ENCODE peak calls at places on chromosomes 13 and 19, in six cellular contexts. One of them, this sample, is unnamed.

GRCh38 chr19:18617562-18617961 is 4.9 kb downstream of the TMEM59L start:
- DNase-seq in fibroblast of pulmonary artery: no peak
- DNase-seq in lower lobe of right lung: no peak
- DNase-seq in brain microvascular endothelial cell: no peak
- DNase-seq in bronchial epithelial cell: no peak
- DNase-seq in cardiac fibroblast: no peak
- DNase-seq in this sample: no peak

GRCh38 chr19:16435999-16436650 is 35.6 kb downstream of the EPS15L1 start:
- DNase-seq in fibroblast of pulmonary artery: peak
- DNase-seq in lower lobe of right lung: no peak
- DNase-seq in brain microvascular endothelial cell: no peak
- DNase-seq in bronchial epithelial cell: no peak
- DNase-seq in cardiac fibroblast: peak
- DNase-seq in this sample: peak

GRCh38 chr19:33197591-33198000 is 3.5 kb downstream of the LRP3 start:
- DNase-seq in fibroblast of pulmonary artery: no peak
- DNase-seq in lower lobe of right lung: no peak
- DNase-seq in brain microvascular endothelial cell: no peak
- DNase-seq in bronchial epithelial cell: no peak
- DNase-seq in cardiac fibroblast: no peak
- DNase-seq in this sample: no peak

GRCh38 chr19:52190679-52191293 is 934 bp downstream of the PPP2R1A start:
- DNase-seq in fibroblast of pulmonary artery: peak
- DNase-seq in lower lobe of right lung: peak
- DNase-seq in brain microvascular endothelial cell: peak
- DNase-seq in bronchial epithelial cell: peak
- DNase-seq in cardiac fibroblast: peak
- DNase-seq in this sample: peak

GRCh38 chr19:41263042-41263849 is 926 bp upstream of the HNRNPUL1 start:
- DNase-seq in fibroblast of pulmonary artery: peak
- DNase-seq in lower lobe of right lung: peak
- DNase-seq in brain microvascular endothelial cell: peak
- DNase-seq in bronchial epithelial cell: peak
- DNase-seq in cardiac fibroblast: peak
- DNase-seq in this sample: peak

GRCh38 chr13:39232401-39232980 is 194.2 kb downstream of the NHLRC3 start:
- DNase-seq in fibroblast of pulmonary artery: no peak
- DNase-seq in lower lobe of right lung: no peak
- DNase-seq in brain microvascular endothelial cell: no peak
- DNase-seq in bronchial epithelial cell: no peak
- DNase-seq in cardiac fibroblast: no peak
- DNase-seq in this sample: no peak

GRCh38 chr13:21014139-21014665 is 47.2 kb downstream of the LATS2 start:
- DNase-seq in fibroblast of pulmonary artery: no peak
- DNase-seq in lower lobe of right lung: no peak
- DNase-seq in brain microvascular endothelial cell: no peak
- DNase-seq in bronchial epithelial cell: no peak
- DNase-seq in cardiac fibroblast: no peak
- DNase-seq in this sample: no peak

GRCh38 chr19:49844138-49844740 is 6.7 kb upstream of the PTOV1 start:
- DNase-seq in fibroblast of pulmonary artery: no peak
- DNase-seq in lower lobe of right lung: no peak
- DNase-seq in brain microvascular endothelial cell: no peak
- DNase-seq in bronchial epithelial cell: no peak
- DNase-seq in cardiac fibroblast: no peak
- DNase-seq in this sample: no peak

GRCh38 chr13:77016241-77016812 is 10.6 kb downstream of the FBXL3 start:
- DNase-seq in fibroblast of pulmonary artery: no peak
- DNase-seq in lower lobe of right lung: no peak
- DNase-seq in brain microvascular endothelial cell: no peak
- DNase-seq in bronchial epithelial cell: no peak
- DNase-seq in cardiac fibroblast: no peak
- DNase-seq in this sample: no peak

GRCh38 chr19:29620931-29621351 is 14.9 kb downstream of the POP4 start:
- DNase-seq in fibroblast of pulmonary artery: no peak
- DNase-seq in lower lobe of right lung: peak
- DNase-seq in brain microvascular endothelial cell: no peak
- DNase-seq in bronchial epithelial cell: no peak
- DNase-seq in cardiac fibroblast: no peak
- DNase-seq in this sample: peak

GRCh38 chr13:80339841-80340642 is 884 bp downstream of the SPRY2 start:
- DNase-seq in fibroblast of pulmonary artery: peak
- DNase-seq in lower lobe of right lung: peak
- DNase-seq in brain microvascular endothelial cell: peak
- DNase-seq in bronchial epithelial cell: no peak
- DNase-seq in cardiac fibroblast: peak
- DNase-seq in this sample: peak

GRCh38 chr13:30172593-30173300 is 134.6 kb downstream of the KATNAL1 start:
- DNase-seq in fibroblast of pulmonary artery: no peak
- DNase-seq in lower lobe of right lung: no peak
- DNase-seq in brain microvascular endothelial cell: no peak
- DNase-seq in bronchial epithelial cell: no peak
- DNase-seq in cardiac fibroblast: no peak
- DNase-seq in this sample: no peak

GRCh38 chr13:106521101-106521799 is 14.2 kb downstream of the EFNB2 start:
- DNase-seq in fibroblast of pulmonary artery: no peak
- DNase-seq in lower lobe of right lung: no peak
- DNase-seq in brain microvascular endothelial cell: no peak
- DNase-seq in bronchial epithelial cell: peak
- DNase-seq in cardiac fibroblast: no peak
- DNase-seq in this sample: no peak

GRCh38 chr19:9054768-9055167 is 32.1 kb upstream of the OR1M1 start:
- DNase-seq in fibroblast of pulmonary artery: no peak
- DNase-seq in lower lobe of right lung: no peak
- DNase-seq in brain microvascular endothelial cell: no peak
- DNase-seq in bronchial epithelial cell: peak
- DNase-seq in cardiac fibroblast: no peak
- DNase-seq in this sample: no peak

GRCh38 chr19:29532956-29533355 is 7.2 kb downstream of the VSTM2B start:
- DNase-seq in fibroblast of pulmonary artery: no peak
- DNase-seq in lower lobe of right lung: no peak
- DNase-seq in brain microvascular endothelial cell: no peak
- DNase-seq in bronchial epithelial cell: no peak
- DNase-seq in cardiac fibroblast: no peak
- DNase-seq in this sample: no peak

GRCh38 chr19:771332-771785 is 20.4 kb downstream of the MISP start:
- DNase-seq in fibroblast of pulmonary artery: peak
- DNase-seq in lower lobe of right lung: no peak
- DNase-seq in brain microvascular endothelial cell: peak
- DNase-seq in bronchial epithelial cell: peak
- DNase-seq in cardiac fibroblast: peak
- DNase-seq in this sample: peak

GRCh38 chr13:104769520-104769919 is 1703.3 kb upstream of the SLC10A2 start:
- DNase-seq in fibroblast of pulmonary artery: no peak
- DNase-seq in lower lobe of right lung: no peak
- DNase-seq in brain microvascular endothelial cell: no peak
- DNase-seq in bronchial epithelial cell: no peak
- DNase-seq in cardiac fibroblast: no peak
- DNase-seq in this sample: no peak

GRCh38 chr13:89470901-89471300 is 1799.7 kb downstream of the SLITRK5 start:
- DNase-seq in fibroblast of pulmonary artery: no peak
- DNase-seq in lower lobe of right lung: no peak
- DNase-seq in brain microvascular endothelial cell: no peak
- DNase-seq in bronchial epithelial cell: no peak
- DNase-seq in cardiac fibroblast: no peak
- DNase-seq in this sample: no peak

GRCh38 chr13:105796081-105796480 is 739.4 kb downstream of the EFNB2 start:
- DNase-seq in fibroblast of pulmonary artery: no peak
- DNase-seq in lower lobe of right lung: no peak
- DNase-seq in brain microvascular endothelial cell: no peak
- DNase-seq in bronchial epithelial cell: no peak
- DNase-seq in cardiac fibroblast: no peak
- DNase-seq in this sample: no peak

GRCh38 chr13:107301724-107302374 is 733.9 kb upstream of the ARGLU1 start:
- DNase-seq in fibroblast of pulmonary artery: peak
- DNase-seq in lower lobe of right lung: no peak
- DNase-seq in brain microvascular endothelial cell: no peak
- DNase-seq in bronchial epithelial cell: no peak
- DNase-seq in cardiac fibroblast: peak
- DNase-seq in this sample: peak

GRCh38 chr13:79533781-79534400 is 52.9 kb downstream of the NDFIP2 start:
- DNase-seq in fibroblast of pulmonary artery: peak
- DNase-seq in lower lobe of right lung: no peak
- DNase-seq in brain microvascular endothelial cell: no peak
- DNase-seq in bronchial epithelial cell: no peak
- DNase-seq in cardiac fibroblast: peak
- DNase-seq in this sample: peak

GRCh38 chr19:4636761-4637160 is 2.6 kb upstream of the TNFAIP8L1 start:
- DNase-seq in fibroblast of pulmonary artery: no peak
- DNase-seq in lower lobe of right lung: no peak
- DNase-seq in brain microvascular endothelial cell: no peak
- DNase-seq in bronchial epithelial cell: no peak
- DNase-seq in cardiac fibroblast: no peak
- DNase-seq in this sample: no peak
- H3K4me3 ChIP-seq in fibroblast of pulmonary artery: peak
- H3K4me3 ChIP-seq in lower lobe of right lung: no peak
- H3K4me3 ChIP-seq in brain microvascular endothelial cell: no peak
- H3K4me3 ChIP-seq in bronchial epithelial cell: no peak
- H3K4me3 ChIP-seq in cardiac fibroblast: no peak
- H3K4me3 ChIP-seq in this sample: no peak

DNA sequence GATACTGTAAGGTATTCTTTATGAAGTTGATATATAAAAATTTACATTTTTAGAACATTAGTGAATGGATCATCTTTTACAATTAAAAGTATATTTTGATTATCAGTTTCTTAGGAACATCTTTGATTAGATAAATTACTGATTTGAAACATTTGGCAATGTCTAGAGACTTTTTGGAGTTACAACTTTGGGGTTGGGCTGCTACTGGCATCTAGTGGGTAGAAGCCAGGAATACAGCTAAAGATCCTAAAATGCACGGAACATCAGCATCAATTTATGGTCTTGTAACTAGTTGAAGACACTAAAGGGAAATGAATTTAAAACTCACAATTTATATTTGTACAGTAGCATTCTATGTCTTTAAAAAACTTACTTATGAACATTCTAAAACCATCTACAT is 19.9 kb downstream of the POMP start:
- DNase-seq in fibroblast of pulmonary artery: peak
- DNase-seq in lower lobe of right lung: no peak
- DNase-seq in brain microvascular endothelial cell: no peak
- DNase-seq in bronchial epithelial cell: no peak
- DNase-seq in cardiac fibroblast: no peak
- DNase-seq in this sample: peak
- TF ChIP-seq CTCF in fibroblast of pulmonary artery: peak
- TF ChIP-seq CTCF in lower lobe of right lung: no peak
- TF ChIP-seq CTCF in brain microvascular endothelial cell: peak
- TF ChIP-seq CTCF in bronchial epithelial cell: no peak
- TF ChIP-seq CTCF in cardiac fibroblast: peak
- TF ChIP-seq CTCF in this sample: peak

DNA sequence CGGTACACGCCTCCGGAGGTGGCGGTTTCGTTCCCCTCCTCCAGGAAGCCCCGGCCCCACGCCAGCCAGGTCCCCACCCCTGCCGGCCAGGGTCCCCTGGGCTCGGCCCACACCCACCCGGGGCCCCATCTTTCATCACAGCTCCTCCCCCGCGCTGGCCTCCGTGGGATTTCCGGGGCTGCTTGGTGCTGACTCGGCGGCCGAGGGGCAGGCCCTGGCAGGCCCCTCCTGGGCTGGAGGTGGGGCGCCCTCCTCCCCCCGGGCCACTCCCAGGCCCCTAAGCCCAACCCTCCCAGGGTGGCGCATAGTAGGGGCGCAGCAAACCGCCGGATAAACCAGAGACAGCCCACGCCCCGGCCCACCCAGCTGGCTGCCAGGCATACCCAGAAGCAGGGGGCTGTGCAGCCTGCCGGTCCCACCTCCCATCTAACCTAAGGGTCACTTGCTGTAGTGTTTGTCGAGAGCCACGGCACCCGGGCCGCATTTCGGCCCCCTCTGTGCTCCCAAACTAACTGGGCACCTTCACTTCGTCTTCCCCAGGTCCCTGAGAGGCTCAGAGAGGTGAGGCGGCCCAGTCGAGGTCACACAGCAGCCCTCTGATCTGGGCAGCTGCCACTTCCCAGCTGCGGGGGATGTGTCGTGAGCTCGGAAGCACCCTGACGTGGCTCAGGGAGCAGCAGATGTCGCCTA is 6.6 kb downstream of the ZBTB7A start:
- DNase-seq in fibroblast of pulmonary artery: peak
- DNase-seq in lower lobe of right lung: peak
- DNase-seq in brain microvascular endothelial cell: no peak
- DNase-seq in bronchial epithelial cell: peak
- DNase-seq in cardiac fibroblast: peak
- DNase-seq in this sample: no peak
- H3K4me3 ChIP-seq in fibroblast of pulmonary artery: no peak
- H3K4me3 ChIP-seq in lower lobe of right lung: peak
- H3K4me3 ChIP-seq in brain microvascular endothelial cell: no peak
- H3K4me3 ChIP-seq in bronchial epithelial cell: peak
- H3K4me3 ChIP-seq in cardiac fibroblast: peak
- H3K4me3 ChIP-seq in this sample: no peak

DNA sequence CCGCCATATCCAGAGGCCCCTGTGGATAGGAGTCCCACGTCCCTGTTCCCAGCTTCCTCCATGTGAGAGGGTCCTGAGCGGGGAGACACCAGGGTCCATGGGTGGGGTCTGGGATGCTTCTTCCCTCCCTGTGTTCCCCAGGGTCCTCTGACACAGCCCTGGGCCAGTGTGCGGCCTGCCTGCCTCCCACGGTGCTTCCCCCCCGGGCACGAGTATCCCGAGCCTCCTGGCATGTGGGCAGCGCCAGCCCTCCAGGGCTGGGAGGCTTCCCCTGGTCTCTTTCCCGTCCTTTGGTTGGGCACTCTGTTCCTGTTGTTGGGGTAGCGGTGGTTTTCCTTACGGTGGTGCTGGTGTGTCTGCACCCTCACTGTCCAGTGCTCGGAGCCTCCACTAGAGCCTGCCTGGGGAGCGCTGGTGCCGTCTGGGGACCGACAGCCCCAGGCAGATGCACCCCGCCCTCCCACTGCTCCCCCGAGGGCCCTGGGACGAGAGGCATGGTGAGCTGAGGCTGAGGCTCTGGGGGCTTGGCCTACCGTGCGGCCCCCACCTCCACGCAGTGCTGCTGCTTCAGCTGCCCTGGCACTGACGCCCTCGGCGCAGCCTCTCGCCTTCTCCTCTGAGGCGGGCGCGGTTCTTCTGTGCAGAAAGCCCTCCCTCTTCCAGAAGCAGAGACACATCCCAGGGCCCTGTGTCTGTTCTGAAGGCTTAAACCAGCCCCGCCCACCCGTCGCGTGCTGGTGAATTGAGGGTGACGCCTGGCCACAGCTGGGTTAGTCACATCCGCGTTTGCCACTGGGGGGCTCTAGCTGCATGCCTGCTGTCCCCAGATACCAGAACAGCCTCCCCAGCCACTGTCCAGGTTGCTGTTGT is 27.9 kb downstream of the PLEKHJ1 start:
- DNase-seq in fibroblast of pulmonary artery: peak
- DNase-seq in lower lobe of right lung: no peak
- DNase-seq in brain microvascular endothelial cell: peak
- DNase-seq in bronchial epithelial cell: peak
- DNase-seq in cardiac fibroblast: peak
- DNase-seq in this sample: peak
- TF ChIP-seq CTCF in fibroblast of pulmonary artery: peak
- TF ChIP-seq CTCF in lower lobe of right lung: peak
- TF ChIP-seq CTCF in brain microvascular endothelial cell: peak
- TF ChIP-seq CTCF in bronchial epithelial cell: no peak
- TF ChIP-seq CTCF in cardiac fibroblast: peak
- TF ChIP-seq CTCF in this sample: peak

GRCh38 chr19:38386300-38386967 is 1.4 kb downstream of the GGN start:
- DNase-seq in fibroblast of pulmonary artery: no peak
- DNase-seq in lower lobe of right lung: no peak
- DNase-seq in brain microvascular endothelial cell: no peak
- DNase-seq in bronchial epithelial cell: no peak
- DNase-seq in cardiac fibroblast: no peak
- DNase-seq in this sample: no peak
- H3K4me3 ChIP-seq in fibroblast of pulmonary artery: no peak
- H3K4me3 ChIP-seq in lower lobe of right lung: peak
- H3K4me3 ChIP-seq in brain microvascular endothelial cell: no peak
- H3K4me3 ChIP-seq in bronchial epithelial cell: no peak
- H3K4me3 ChIP-seq in cardiac fibroblast: no peak
- H3K4me3 ChIP-seq in this sample: no peak